ENCODE peak calls at places on chromosomes 16 and 17, in five cellular contexts. One of them, this sample, is unnamed.

GRCh38 chr16:82755570-82756282 is 129.0 kb downstream of the CDH13 start:
- DNase-seq in cerebellar nuclear complex: no peak
- DNase-seq in ELF-1: peak; percentile 5
- DNase-seq in ovary: no peak
- DNase-seq in ureter: no peak
- DNase-seq in this sample: no peak

GRCh38 chr16:70437017-70437581 is 1.8 kb downstream of the ST3GAL2 start:
- DNase-seq in ureter: no peak
- DNase-seq in ELF-1: peak; percentile 95
- DNase-seq in ovary: peak; percentile 75
- DNase-seq in cerebellar nuclear complex: no peak
- DNase-seq in this sample: peak; percentile 63

GRCh38 chr17:50055426-50056216 is at the start of gene ITGA3:
- DNase-seq in cerebellar nuclear complex: no peak
- DNase-seq in ureter: peak; percentile 88
- DNase-seq in ELF-1: peak; percentile 86
- DNase-seq in ovary: peak; percentile 76
- DNase-seq in this sample: peak; percentile 71

GRCh38 chr16:72739577-72739976 is 308.4 kb downstream of the ZFHX3 start:
- DNase-seq in ovary: no peak
- DNase-seq in cerebellar nuclear complex: no peak
- DNase-seq in ELF-1: no peak
- DNase-seq in ureter: no peak
- DNase-seq in this sample: no peak

GRCh38 chr17:64315032-64315490 is 52.0 kb upstream of the TEX2 start:
- DNase-seq in ureter: peak; percentile 93
- DNase-seq in ovary: peak; percentile 97
- DNase-seq in cerebellar nuclear complex: peak; percentile 72
- DNase-seq in ELF-1: no peak
- DNase-seq in this sample: peak; percentile 91

GRCh38 chr17:42399121-42399520 is 10.9 kb upstream of the STAT3 start:
- DNase-seq in ELF-1: no peak
- DNase-seq in ovary: no peak
- DNase-seq in cerebellar nuclear complex: peak; percentile 62
- DNase-seq in ureter: no peak
- DNase-seq in this sample: no peak

GRCh38 chr16:2751577-2752034 is 832 bp upstream of the SRRM2 start:
- DNase-seq in ureter: no peak
- DNase-seq in ovary: peak; percentile 65
- DNase-seq in ELF-1: no peak
- DNase-seq in cerebellar nuclear complex: no peak
- DNase-seq in this sample: peak; percentile 49

GRCh38 chr16:15811778-15812750 is 44.8 kb downstream of the MYH11 start:
- DNase-seq in ureter: no peak
- DNase-seq in cerebellar nuclear complex: no peak
- DNase-seq in ovary: no peak
- DNase-seq in ELF-1: peak; percentile 79
- DNase-seq in this sample: no peak

GRCh38 chr17:29138184-29138955 is 41.8 kb downstream of the MYO18A start:
- DNase-seq in cerebellar nuclear complex: no peak
- DNase-seq in ureter: no peak
- DNase-seq in ovary: no peak
- DNase-seq in ELF-1: no peak
- DNase-seq in this sample: no peak